ENCODE peak calls at places on chromosomes 7 and 10, in five cellular contexts. E is ovary, L is transverse colon, C is tibial artery, A is RWPE2. B is an unnamed sample. For H3K4me1, the result is how much of the 10 kb centered on the place peaks cover.

GRCh38 chr10:17386616-17387075 is 67.7 kb downstream of the ST8SIA6 start:
- DNase-seq in L (no peak), E (no peak), C (no peak), A (no peak), B (no peak)

GRCh38 chr7:138030679-138031351 is 28.9 kb upstream of the CREB3L2 start:
- DNase-seq in L (no peak), E (no peak), C (no peak), A (no peak), B (no peak)

GRCh38 chr7:97733276-97734206 is 1.7 kb downstream of the TAC1 start:
- DNase-seq in A (no peak), C (no peak), L (no peak), E (no peak), B (no peak)

GRCh38 chr10:113320980-113321379 is 231.9 kb upstream of the HABP2 start:
- DNase-seq in C (peak), E (no peak), A (no peak), L (no peak), B (no peak)

GRCh38 chr7:8436965-8437364 is 3.6 kb downstream of the NXPH1 start:
- DNase-seq in A (no peak), E (no peak), C (no peak), L (peak), B (no peak)

GRCh38 chr7:39349452-39350123 is 216.6 kb upstream of the YAE1 start:
- DNase-seq in C (no peak), E (no peak), A (no peak), L (no peak), B (no peak)

GRCh38 chr10:70976063-70976462 is 87.7 kb upstream of the PCBD1 start:
- DNase-seq in E (no peak), C (no peak), L (no peak), A (no peak), B (no peak)

GRCh38 chr7:27110977-27111752 is 8.7 kb upstream of the HOXA2 start:
- DNase-seq in L (no peak), E (no peak), A (no peak), C (peak), B (peak)

DNA sequence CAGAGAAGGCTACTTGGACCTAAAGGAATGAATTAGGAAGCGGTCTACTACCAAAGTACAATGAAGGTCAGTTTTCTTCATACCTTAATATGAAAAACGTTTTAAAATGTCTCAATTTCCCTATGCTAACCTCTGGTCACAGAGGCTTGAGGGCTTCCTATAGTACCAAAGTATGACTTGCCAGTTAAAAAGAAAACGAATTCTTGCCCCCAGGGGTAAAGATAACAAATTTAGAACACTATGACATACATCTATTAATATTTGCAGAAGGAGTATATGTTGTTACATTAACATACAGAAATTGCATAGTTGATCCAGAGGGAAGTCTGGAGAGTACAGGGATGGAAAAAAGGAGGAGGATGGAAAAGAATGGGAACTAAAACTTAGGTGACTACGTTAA is 13.8 kb upstream of the KMT2E start:
- DNase-seq in C (no peak), A (no peak), L (no peak), E (no peak), B (no peak)
- H3K4me1 ChIP-seq in C (under half), A (under half), L (half or more), E (under half), B (under half)

GRCh38 chr7:131538071-131538790 is 18.2 kb downstream of the PODXL start:
- DNase-seq in E (no peak), C (no peak), A (no peak), L (no peak), B (peak)

GRCh38 chr7:131536361-131536849 is 20.0 kb downstream of the PODXL start:
- DNase-seq in C (no peak), L (no peak), A (no peak), E (no peak), B (no peak)

GRCh38 chr7:131540491-131541162 is 15.8 kb downstream of the PODXL start:
- DNase-seq in L (no peak), A (no peak), E (peak), C (no peak), B (no peak)

GRCh38 chr7:131538791-131539179 is 17.6 kb downstream of the PODXL start:
- DNase-seq in L (no peak), A (no peak), E (no peak), C (no peak), B (no peak)

DNA sequence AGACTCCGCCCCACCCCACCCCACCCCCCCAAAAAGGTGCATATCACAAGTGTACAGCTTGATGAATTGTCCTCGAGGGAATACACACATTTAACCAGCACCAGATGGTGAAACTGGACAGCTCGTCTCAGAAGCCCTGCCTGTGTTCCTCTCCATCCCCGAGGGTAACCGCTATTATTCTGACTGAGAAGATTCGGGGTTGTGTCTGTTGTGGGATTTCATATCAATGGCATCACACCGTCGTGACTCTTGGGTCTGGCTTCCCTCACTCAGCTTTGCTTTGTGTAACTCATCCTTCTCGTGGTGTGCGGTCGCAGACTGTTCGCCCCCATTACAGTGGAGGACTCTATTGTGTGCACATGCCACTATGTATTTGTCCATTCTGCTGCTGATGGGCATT is 18.8 kb downstream of the PODXL start:
- DNase-seq in A (no peak), L (no peak), C (no peak), E (no peak), B (peak)
- H3K27ac ChIP-seq in A (peak), L (no peak), C (no peak), E (no peak), B (peak)

DNA sequence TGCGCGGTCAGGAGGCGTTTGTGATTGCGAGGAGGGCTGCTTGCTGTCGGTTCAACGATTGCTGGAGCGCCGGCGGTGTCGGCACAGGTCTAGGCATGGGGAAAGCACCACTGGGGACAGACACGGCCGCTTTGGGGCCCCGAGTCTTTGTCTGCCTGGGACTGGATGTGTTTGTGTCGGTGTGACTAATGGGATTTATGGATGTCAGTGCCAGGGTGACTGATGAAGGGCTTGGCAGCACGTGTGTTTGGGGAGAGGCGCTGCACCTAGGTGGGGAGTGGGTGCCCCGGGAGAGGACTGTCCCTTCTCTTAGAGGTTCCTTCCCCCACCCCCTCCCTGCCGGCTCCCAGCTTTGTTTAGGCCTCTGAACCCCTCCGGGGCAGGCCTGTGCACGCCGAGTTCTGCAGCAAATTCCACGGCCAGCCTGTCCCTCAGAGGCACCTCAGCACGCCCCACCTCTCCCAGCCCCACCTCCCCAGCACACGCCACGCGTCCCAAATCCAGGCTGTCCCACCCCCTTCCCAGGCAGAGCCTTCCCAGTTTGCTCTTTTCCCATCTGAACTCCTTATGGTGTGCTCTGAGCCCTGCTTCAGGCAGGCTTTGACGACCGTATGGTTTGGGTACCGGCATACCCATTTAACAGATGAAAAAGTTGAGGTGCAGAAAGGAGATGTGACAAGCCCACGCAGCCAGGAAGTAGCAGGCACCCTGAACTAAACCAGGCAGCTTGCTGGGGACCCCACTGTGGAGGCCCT is 6.4 kb upstream of the TNRC18 start:
- DNase-seq in E (peak), C (no peak), L (peak), A (peak), B (no peak)
- H3K4me3 ChIP-seq in E (peak), C (peak), L (peak), A (peak), B (no peak)

DNA sequence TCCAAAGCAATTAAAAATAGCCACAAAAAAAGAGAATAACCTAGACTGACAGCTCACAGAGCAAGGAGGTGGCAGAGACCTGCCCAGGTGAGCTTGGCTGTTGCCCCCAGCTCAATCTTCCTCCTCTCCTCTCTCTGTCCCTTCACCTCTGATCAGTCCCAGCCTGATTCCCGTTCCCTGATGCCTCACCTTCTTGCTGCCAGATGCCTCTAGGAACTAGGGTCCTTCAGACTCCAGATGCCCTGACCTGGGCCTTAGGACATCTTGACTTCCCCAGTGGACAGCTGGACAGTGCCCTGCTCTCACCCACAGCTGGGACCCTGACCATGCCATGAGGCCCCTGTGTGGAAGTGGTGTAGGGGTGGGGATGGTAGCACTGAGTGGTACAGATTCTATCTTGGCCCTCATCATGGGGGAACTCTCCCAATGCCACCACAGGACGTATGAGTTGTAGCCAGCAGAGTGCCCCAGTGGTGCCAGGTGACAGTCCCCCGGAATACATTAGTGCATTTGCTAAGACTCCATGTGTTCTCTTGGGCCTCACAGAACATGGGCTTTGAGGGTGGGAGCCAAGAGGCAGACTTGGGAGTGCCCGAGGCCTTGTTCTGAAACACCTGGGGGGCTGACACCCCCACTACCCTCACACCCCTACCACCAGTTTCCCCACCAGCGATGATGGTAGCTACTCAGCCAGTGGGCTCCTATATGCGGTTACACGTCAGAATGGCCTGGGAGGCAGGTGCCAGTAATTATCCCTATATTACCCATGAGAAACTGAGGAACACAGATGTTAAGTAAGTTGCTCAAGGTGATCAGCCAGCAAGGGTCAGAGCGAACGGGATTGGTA is 2.0 kb downstream of the DEPP1 start:
- DNase-seq in A (no peak), L (no peak), C (no peak), E (peak), B (no peak)
- H3K4me1 ChIP-seq in A (under half), L (half or more), C (under half), E (under half), B (half or more)

DNA sequence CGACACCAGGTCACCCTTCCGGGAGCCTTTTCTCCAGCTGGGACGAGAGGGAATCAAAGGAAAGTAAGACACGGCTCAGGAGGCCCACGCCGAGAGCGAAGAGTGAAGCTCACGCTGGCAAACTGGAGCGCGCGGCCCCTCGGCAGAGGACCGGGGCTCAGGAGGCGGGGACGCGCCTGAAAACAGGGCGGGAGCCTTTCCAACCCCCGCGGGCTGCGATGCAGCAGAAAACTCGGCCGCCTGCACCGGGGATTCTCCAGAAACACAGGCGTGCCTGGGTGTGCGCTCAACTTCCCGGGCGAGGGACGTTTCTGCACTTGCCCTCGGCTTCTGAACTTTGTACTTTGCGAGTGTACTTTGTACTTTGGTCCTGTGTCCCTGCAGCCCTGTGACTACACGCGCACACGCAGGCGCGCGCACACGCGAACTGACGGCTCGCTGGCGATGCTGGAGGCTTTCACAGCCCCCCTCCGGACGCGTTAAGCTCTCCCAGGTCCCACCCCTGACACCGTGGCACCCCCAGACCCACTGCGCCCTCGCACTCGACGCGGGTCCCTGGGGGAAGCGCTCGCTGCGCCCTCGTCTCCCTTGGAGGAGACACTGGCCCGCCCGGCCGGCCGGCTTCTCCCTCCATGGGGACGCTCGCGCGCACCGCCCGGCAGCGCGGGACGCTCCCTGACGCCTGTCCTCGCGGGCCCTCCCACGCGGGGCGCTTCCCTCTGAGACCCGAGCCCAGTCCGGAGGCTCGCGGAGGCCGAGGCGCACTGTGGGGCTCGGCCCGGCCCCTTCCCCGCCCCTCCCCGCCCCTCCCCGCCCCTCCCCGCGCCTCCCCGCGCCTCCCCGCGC is 588 bp upstream of the PAOX start:
- DNase-seq in C (no peak), E (peak), L (peak), A (no peak), B (peak)
- H3K27ac ChIP-seq in C (peak), E (no peak), L (peak), A (no peak), B (no peak)

DNA sequence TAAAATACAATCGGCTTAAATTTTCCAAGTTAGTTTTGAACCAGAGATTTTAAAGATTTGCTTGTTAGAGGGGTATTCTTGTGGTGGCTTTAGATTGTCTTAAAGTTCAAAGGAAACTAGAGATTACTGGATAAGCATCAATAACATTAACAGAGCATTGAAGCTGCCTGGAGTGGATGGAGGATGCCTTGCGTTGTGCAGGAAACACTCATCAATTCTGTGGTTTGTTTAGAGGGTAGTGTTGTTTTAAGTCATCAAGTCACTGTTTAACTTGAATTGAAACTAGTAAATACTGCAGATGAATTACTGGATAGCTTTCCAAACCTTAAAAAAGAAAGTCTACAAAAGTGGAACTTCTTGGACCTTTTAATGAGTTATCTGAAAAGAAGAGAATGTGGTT is 218.6 kb downstream of the CELF2 start:
- DNase-seq in A (no peak), E (no peak), C (no peak), L (no peak), B (no peak)
- H3K4me3 ChIP-seq in A (no peak), E (no peak), C (no peak), L (no peak), B (no peak)

GRCh38 chr7:92590711-92591310 is 621 bp upstream of the FAM133B start:
- DNase-seq in L (no peak), E (no peak), C (no peak), A (no peak), B (no peak)
- H3K4me1 ChIP-seq in L (under half), E (under half), C (under half), A (under half), B (under half)

B was measured in SJSA1.